ENCODE peak calls at places on chromosomes 12 and 14, in five cellular contexts. One of them, this sample, is unnamed.

GRCh38 chr12:128794661-128795529 is 28.9 kb downstream of the SLC15A4 start:
- DNase-seq in endodermal cell: no peak
- DNase-seq in colonic mucosa: no peak
- DNase-seq in IMR-90: no peak
- DNase-seq in NT2/D1: no peak
- DNase-seq in this sample: no peak

GRCh38 chr12:98998697-98999299 is 353.7 kb downstream of the APAF1 start:
- DNase-seq in IMR-90: peak; percentile 38
- DNase-seq in NT2/D1: peak; percentile 15
- DNase-seq in endodermal cell: no peak
- DNase-seq in colonic mucosa: no peak
- DNase-seq in this sample: peak; percentile 82

GRCh38 chr14:76391981-76392690 is 16.2 kb downstream of the ESRRB start:
- DNase-seq in IMR-90: no peak
- DNase-seq in NT2/D1: no peak
- DNase-seq in colonic mucosa: no peak
- DNase-seq in endodermal cell: no peak
- DNase-seq in this sample: no peak

GRCh38 chr14:96145116-96145864 is 59.3 kb upstream of the BDKRB2 start:
- DNase-seq in endodermal cell: no peak
- DNase-seq in IMR-90: peak; percentile 91
- DNase-seq in colonic mucosa: no peak
- DNase-seq in NT2/D1: no peak
- DNase-seq in this sample: peak; percentile 93

GRCh38 chr12:10668526-10668925 is 5.3 kb downstream of the STYK1 start:
- DNase-seq in IMR-90: no peak
- DNase-seq in endodermal cell: no peak
- DNase-seq in NT2/D1: no peak
- DNase-seq in colonic mucosa: no peak
- DNase-seq in this sample: no peak

GRCh38 chr12:94152292-94153083 is 4.1 kb downstream of the PLXNC1 start:
- DNase-seq in colonic mucosa: no peak
- DNase-seq in endodermal cell: no peak
- DNase-seq in IMR-90: no peak
- DNase-seq in NT2/D1: no peak
- DNase-seq in this sample: no peak

GRCh38 chr12:109727746-109728726 is 14.4 kb downstream of the FAM222A start:
- DNase-seq in endodermal cell: peak; percentile 48
- DNase-seq in colonic mucosa: no peak
- DNase-seq in IMR-90: no peak
- DNase-seq in NT2/D1: no peak
- DNase-seq in this sample: no peak

GRCh38 chr12:105922670-105923102 is 216.1 kb downstream of the NUAK1 start:
- DNase-seq in IMR-90: peak; percentile 91
- DNase-seq in colonic mucosa: no peak
- DNase-seq in NT2/D1: no peak
- DNase-seq in endodermal cell: no peak
- DNase-seq in this sample: peak; percentile 41

GRCh38 chr14:100594625-100594951 is 7.4 kb upstream of the BEGAIN start:
- DNase-seq in NT2/D1: no peak
- DNase-seq in endodermal cell: no peak
- DNase-seq in colonic mucosa: no peak
- DNase-seq in IMR-90: no peak
- DNase-seq in this sample: no peak

GRCh38 chr12:52057614-52057939 is 6.3 kb downstream of the NR4A1 start:
- DNase-seq in colonic mucosa: no peak
- DNase-seq in NT2/D1: no peak
- DNase-seq in IMR-90: no peak
- DNase-seq in endodermal cell: no peak
- DNase-seq in this sample: no peak

GRCh38 chr14:98886982-98887381 is 385.0 kb downstream of the BCL11B start:
- DNase-seq in IMR-90: no peak
- DNase-seq in colonic mucosa: no peak
- DNase-seq in endodermal cell: no peak
- DNase-seq in NT2/D1: no peak
- DNase-seq in this sample: no peak

GRCh38 chr14:89466460-89466859 is 49.4 kb upstream of the FOXN3 start:
- DNase-seq in colonic mucosa: no peak
- DNase-seq in NT2/D1: no peak
- DNase-seq in endodermal cell: peak; percentile 73
- DNase-seq in IMR-90: no peak
- DNase-seq in this sample: no peak

GRCh38 chr12:11162494-11162893 is 8.5 kb upstream of the SMIM10L1 start:
- DNase-seq in colonic mucosa: no peak
- DNase-seq in endodermal cell: peak; percentile 53
- DNase-seq in IMR-90: no peak
- DNase-seq in NT2/D1: no peak
- DNase-seq in this sample: peak; percentile 3

DNA sequence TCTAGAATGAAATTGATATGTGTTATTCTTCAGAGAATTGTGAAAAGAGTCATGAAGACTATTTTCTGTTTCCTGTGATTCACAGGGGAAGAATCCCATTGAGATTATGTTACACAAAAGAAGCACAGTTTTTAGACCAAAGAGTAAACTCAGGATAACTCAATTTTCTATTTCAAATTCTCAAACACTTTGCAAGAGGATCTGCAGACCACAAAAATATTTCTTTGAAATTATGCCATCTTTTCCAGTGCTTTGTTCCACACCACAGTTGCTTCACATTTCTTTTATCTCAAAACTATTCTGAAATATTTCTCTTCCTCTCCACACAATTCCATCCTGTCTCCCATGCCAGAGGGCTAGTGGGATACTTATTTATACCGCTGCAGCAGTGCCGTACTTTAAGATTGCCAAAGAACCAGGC is 188.9 kb upstream of the FOXG1 start:
- DNase-seq in IMR-90: no peak
- DNase-seq in colonic mucosa: no peak
- DNase-seq in endodermal cell: no peak
- DNase-seq in NT2/D1: no peak
- DNase-seq in this sample: peak; percentile 87
- H3K9ac ChIP-seq in IMR-90: no peak overlapping the region
- H3K9ac ChIP-seq in colonic mucosa: no peak overlapping the region
- H3K9ac ChIP-seq in endodermal cell: no peak overlapping the region
- H3K9ac ChIP-seq in NT2/D1: no peak overlapping the region
- H3K9ac ChIP-seq in this sample: no peak overlapping the region

DNA sequence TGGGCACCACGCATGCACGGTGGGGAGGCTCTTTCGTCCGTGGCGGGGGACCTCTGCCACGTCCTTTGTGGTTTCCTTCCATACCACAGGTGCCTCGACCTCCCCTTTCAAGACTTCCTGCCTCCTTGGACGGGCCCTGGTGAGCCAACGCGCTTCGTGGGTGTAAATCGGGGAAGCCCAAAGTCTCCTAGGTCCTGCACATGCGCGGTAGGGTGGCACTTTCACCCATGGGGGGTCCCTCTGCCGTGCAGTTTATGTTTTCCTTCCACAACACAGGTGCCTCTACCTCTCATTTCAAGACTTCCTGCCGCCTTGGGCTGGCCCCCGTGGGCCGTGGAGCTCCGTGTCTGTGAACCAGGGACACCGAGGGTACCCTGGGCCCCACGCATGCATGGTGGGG is 349.7 kb downstream of the ALG10 start:
- DNase-seq in endodermal cell: no peak
- DNase-seq in NT2/D1: no peak
- DNase-seq in colonic mucosa: no peak
- DNase-seq in IMR-90: no peak
- DNase-seq in this sample: no peak
- H3K9me3 ChIP-seq in endodermal cell: peaks cover 24% of the 10 kb centered on the region
- H3K9me3 ChIP-seq in NT2/D1: no peaks in the 10 kb centered on the region
- H3K9me3 ChIP-seq in colonic mucosa: no peaks in the 10 kb centered on the region
- H3K9me3 ChIP-seq in IMR-90: peaks cover 22% of the 10 kb centered on the region
- H3K9me3 ChIP-seq in this sample: no peaks in the 10 kb centered on the region

GRCh38 chr14:29255692-29256091 is 489.1 kb downstream of the FOXG1 start:
- DNase-seq in endodermal cell: no peak
- DNase-seq in NT2/D1: no peak
- DNase-seq in IMR-90: no peak
- DNase-seq in colonic mucosa: no peak
- DNase-seq in this sample: no peak
- H3K4me3 ChIP-seq in endodermal cell: no peak overlapping the region
- H3K4me3 ChIP-seq in NT2/D1: no peak overlapping the region
- H3K4me3 ChIP-seq in IMR-90: no peak overlapping the region
- H3K4me3 ChIP-seq in colonic mucosa: no peak overlapping the region
- H3K4me3 ChIP-seq in this sample: no peak overlapping the region

DNA sequence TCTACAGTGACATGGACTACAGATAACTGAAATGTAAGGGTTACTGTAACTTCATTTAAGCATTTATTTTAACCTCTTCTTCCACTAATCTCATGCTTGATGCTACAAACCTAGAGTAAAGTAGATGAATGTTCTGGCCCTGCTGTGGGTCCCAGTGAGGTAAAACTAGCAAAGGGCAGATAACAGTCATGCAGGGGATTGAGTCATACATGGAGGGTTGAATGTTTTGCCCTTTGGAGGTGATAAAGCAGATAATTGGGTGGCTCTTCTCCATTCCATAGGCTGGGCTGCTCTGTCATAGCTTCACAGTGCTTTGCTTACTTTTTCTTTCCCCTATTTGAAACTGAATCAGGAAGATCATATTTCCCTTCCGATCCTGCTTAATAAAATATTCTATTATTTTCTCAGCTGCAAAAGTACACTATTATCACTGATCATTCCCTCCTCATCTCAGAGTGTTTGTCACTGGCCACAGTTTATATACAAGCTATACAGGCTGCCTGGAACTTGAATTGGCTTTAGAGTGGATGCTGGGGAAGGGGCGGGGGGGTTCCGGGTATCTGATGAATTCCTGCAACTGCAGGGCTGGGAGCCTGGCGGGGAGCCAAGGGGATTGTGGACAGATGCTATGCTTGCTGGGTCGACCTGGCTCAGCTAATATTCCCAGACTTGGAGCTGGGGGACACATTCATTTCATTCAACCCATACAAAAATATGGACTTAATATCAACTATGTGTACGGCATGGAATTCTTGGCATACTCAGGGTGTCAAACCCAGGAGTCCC is 235.1 kb downstream of the NRXN3 start:
- DNase-seq in NT2/D1: no peak
- DNase-seq in colonic mucosa: no peak
- DNase-seq in IMR-90: no peak
- DNase-seq in endodermal cell: no peak
- DNase-seq in this sample: no peak
- H3K9ac ChIP-seq in NT2/D1: no peak overlapping the region
- H3K9ac ChIP-seq in colonic mucosa: no peak overlapping the region
- H3K9ac ChIP-seq in IMR-90: no peak overlapping the region
- H3K9ac ChIP-seq in endodermal cell: no peak overlapping the region
- H3K9ac ChIP-seq in this sample: no peak overlapping the region

GRCh38 chr12:133181238-133181959 is at the start of gene ZNF268:
- DNase-seq in IMR-90: peak; percentile 89
- DNase-seq in NT2/D1: peak; percentile 97
- DNase-seq in colonic mucosa: peak; percentile 96
- DNase-seq in endodermal cell: peak; percentile 99
- DNase-seq in this sample: peak; percentile 97
- H3K9me3 ChIP-seq in IMR-90: peaks cover 31% of the 10 kb centered on the region
- H3K9me3 ChIP-seq in NT2/D1: peaks cover 58% of the 10 kb centered on the region
- H3K9me3 ChIP-seq in colonic mucosa: no peaks in the 10 kb centered on the region
- H3K9me3 ChIP-seq in endodermal cell: peaks cover 86% of the 10 kb centered on the region
- H3K9me3 ChIP-seq in this sample: peaks cover 53% of the 10 kb centered on the region

This sample was measured in adipocyte.